ENCODE peak calls at places on chromosomes 4 and X, in six cellular contexts. X is endothelial cell of umbilical vein, O is GM23248, J is K562, N is PC-3, M is HCT116. L is an unnamed sample.

GRCh38 chrX:35499071-35499862 is 298.9 kb upstream of the MAGEB16 start:
- DNase-seq in J (no peak), X (no peak), N (no peak), M (no peak), O (no peak), L (no peak)

GRCh38 chrX:14013074-14013473 is 16.6 kb downstream of the GEMIN8 start:
- DNase-seq in X (no peak), O (peak; percentile 24), M (no peak), N (peak; percentile 43), J (no peak), L (no peak)

GRCh38 chrX:154378059-154378798 is 866 bp upstream of the EMD start:
- DNase-seq in X (peak; percentile 70), J (no peak), O (peak; percentile 68), N (peak; percentile 45), M (no peak), L (peak; percentile 35)

GRCh38 chrX:19877431-19877830 is 10.0 kb downstream of the SH3KBP1 start:
- DNase-seq in M (no peak), X (no peak), O (no peak), J (no peak), N (no peak), L (no peak)

GRCh38 chrX:70527610-70528009 is 83.0 kb downstream of the DLG3 start:
- DNase-seq in X (no peak), N (no peak), O (no peak), M (no peak), J (no peak), L (no peak)

GRCh38 chr4:125316391-125316780 is 1.6 kb downstream of the FAT4 start:
- DNase-seq in O (peak; percentile 65), X (no peak), J (no peak), M (no peak), N (peak; percentile 7), L (no peak)

GRCh38 chr4:612749-613125 is 12.6 kb upstream of the PDE6B start:
- DNase-seq in O (no peak), N (no peak), M (no peak), J (no peak), X (no peak), L (no peak)

GRCh38 chr4:170868191-170868590 is 778.4 kb upstream of the AADAT start:
- DNase-seq in O (no peak), X (no peak), N (peak; percentile 32), M (no peak), J (no peak), L (no peak)

GRCh38 chrX:19748898-19749680 is 138.3 kb downstream of the SH3KBP1 start:
- DNase-seq in N (no peak), O (no peak), M (no peak), J (no peak), X (no peak), L (no peak)

GRCh38 chrX:153381684-153382532 is 19.2 kb downstream of the PNMA6E start:
- DNase-seq in J (peak; percentile 75), N (no peak), M (no peak), X (peak; percentile 54), O (peak; percentile 89), L (peak; percentile 64)

GRCh38 chr4:38344929-38345328 is 319.1 kb upstream of the KLF3 start:
- DNase-seq in M (no peak), O (no peak), N (peak; percentile 28), X (no peak), J (no peak), L (no peak)

DNA sequence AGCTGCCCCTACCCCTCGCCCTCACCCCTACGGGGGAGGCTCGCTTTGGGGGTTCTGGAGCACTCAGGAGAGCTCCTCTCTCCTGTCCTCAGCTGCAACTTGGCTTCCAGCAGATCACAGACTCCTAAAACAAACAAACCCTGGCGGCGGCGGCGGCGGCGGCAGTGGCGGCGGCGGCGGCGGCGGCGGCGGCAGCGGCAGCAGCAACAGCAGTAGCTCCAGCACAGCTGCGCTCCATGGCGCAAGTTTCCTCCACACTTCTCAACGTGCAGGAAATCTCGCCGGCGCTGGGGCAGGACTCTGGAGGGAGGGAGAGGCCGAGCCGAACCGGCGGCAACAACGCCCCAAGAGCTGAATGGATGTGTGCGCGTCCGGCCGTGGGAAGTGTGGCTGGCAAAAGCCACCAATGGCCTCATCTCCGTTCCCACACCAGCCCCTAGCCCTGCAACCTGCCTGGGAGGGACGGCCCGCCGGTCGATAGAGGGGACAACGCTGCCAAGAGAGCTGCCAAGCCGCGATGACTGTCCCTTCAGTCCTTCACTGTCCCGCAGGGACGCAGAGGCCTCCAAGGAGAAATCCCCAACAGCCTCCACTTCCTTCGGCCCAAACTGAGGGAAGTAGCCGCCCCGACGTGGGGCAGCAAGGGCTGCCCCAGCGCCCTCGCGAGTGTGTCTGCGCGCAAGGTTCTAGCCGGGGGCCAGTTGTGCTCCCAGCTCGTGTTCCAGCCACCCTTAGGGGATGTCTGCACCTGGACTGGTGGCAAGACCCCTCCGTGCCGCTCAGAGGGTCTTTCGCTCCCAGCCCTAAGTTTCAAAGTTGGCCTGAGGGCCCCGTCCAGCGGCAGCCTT is 775 bp downstream of the SHROOM4 start:
- DNase-seq in X (peak; percentile 57), O (peak; percentile 77), M (no peak), J (no peak), N (peak; percentile 5), L (no peak)
- H2AFZ ChIP-seq in X (peak overlapping the region; percentile 80), O (peak overlapping the region; percentile 96), M (no peak overlapping the region), J (no peak overlapping the region), N (peak overlapping the region; percentile 76), L (no peak overlapping the region)

GRCh38 chr4:76867377-76867776 is 30.6 kb downstream of the SOWAHB start:
- DNase-seq in N (no peak), J (no peak), M (no peak), O (no peak), X (no peak), L (no peak)
- H2AFZ ChIP-seq in N (no peak overlapping the region), J (peak overlapping the region; percentile 53), M (peak overlapping the region; percentile 45), O (no peak overlapping the region), X (no peak overlapping the region), L (no peak overlapping the region)

GRCh38 chrX:148577711-148578110 is 77.3 kb downstream of the AFF2 start:
- DNase-seq in X (no peak), M (no peak), J (no peak), N (no peak), O (peak; percentile 9), L (no peak)
- H2AFZ ChIP-seq in X (no peak overlapping the region), M (no peak overlapping the region), J (no peak overlapping the region), N (no peak overlapping the region), O (no peak overlapping the region), L (no peak overlapping the region)

DNA sequence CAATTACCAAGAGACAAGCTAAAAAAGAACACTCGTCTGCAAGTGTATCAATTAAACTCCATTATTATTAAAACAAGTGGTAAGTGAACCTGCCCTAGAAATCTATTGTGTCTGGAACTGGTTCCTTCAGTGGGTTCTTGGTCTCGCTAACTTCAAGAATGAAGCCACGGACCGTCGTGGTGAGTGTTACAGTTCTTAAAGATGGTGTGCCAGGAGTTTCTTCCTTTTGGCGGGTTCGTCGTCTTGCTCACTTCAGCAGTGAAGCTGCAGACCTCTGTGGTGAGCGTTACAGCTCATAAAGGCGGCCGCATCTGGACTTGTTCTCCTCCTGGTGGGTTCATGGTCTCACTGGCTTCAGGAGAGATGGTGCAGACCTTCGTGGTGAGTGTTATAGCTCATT is 231.8 kb downstream of the GRID2 start:
- DNase-seq in X (no peak), O (no peak), J (no peak), N (no peak), M (no peak), L (no peak)
- H2AFZ ChIP-seq in X (no peak overlapping the region), O (no peak overlapping the region), J (no peak overlapping the region), N (no peak overlapping the region), M (no peak overlapping the region), L (no peak overlapping the region)

L was measured in OCI-LY7.